ENCODE peak calls at places on chromosome 6, in nine cellular contexts. P is left lung, N is testis, R is psoas muscle, M is tibial artery, A is neural progenitor cell, L is suprapubic skin, X is ovary, D is heart left ventricle. W is an unnamed sample.

GRCh38 chr6:140478631-140479030 is 1104.2 kb upstream of the CITED2 start:
- DNase-seq in N (no peak), M (no peak), L (no peak), R (no peak), D (no peak), X (no peak), P (no peak), A (no peak), W (no peak)

GRCh38 chr6:112203577-112204349 is 50.6 kb downstream of the LAMA4 start:
- DNase-seq in X (no peak), P (no peak), M (no peak), A (no peak), D (no peak), L (no peak), N (no peak), R (no peak), W (no peak)

GRCh38 chr6:24125980-24126379 is at the start of gene NRSN1:
- DNase-seq in R (no peak), M (no peak), X (no peak), P (no peak), L (no peak), D (peak; percentile 6), A (peak; percentile 93), N (peak; percentile 32), W (peak; percentile 9)

GRCh38 chr6:14856177-14856576 is 389.7 kb upstream of the JARID2 start:
- DNase-seq in L (no peak), X (no peak), N (no peak), P (no peak), R (no peak), A (no peak), D (peak; percentile 43), M (no peak), W (no peak)

GRCh38 chr6:16711551-16712249 is 49.6 kb downstream of the ATXN1 start:
- DNase-seq in R (no peak), L (no peak), X (no peak), A (no peak), P (no peak), N (no peak), M (no peak), D (no peak), W (no peak)

GRCh38 chr6:11434565-11435326 is 102.8 kb upstream of the TMEM170B start:
- DNase-seq in P (no peak), D (no peak), X (no peak), L (no peak), N (no peak), R (no peak), M (no peak), A (no peak), W (no peak)

GRCh38 chr6:90493332-90493731 is 93.5 kb downstream of the MAP3K7 start:
- DNase-seq in N (no peak), P (no peak), A (no peak), X (no peak), L (no peak), M (no peak), R (no peak), D (no peak), W (no peak)

GRCh38 chr6:159066479-159066878 is 21.7 kb upstream of the TAGAP start:
- DNase-seq in P (no peak), R (no peak), D (no peak), L (no peak), M (no peak), N (no peak), X (no peak), A (no peak), W (no peak)

GRCh38 chr6:159008656-159009288 is 8.8 kb upstream of the RSPH3 start:
- DNase-seq in D (no peak), X (no peak), A (peak; percentile 30), L (no peak), N (no peak), P (no peak), R (no peak), M (no peak), W (no peak)

GRCh38 chr6:163965426-163966348 is 551.2 kb downstream of the QKI start:
- DNase-seq in L (no peak), X (no peak), A (no peak), R (no peak), P (no peak), M (no peak), D (peak; percentile 59), N (no peak), W (no peak)

GRCh38 chr6:20584100-20584731 is 50.0 kb downstream of the CDKAL1 start:
- DNase-seq in N (no peak), R (no peak), L (no peak), X (no peak), M (no peak), D (no peak), A (no peak), P (no peak), W (no peak)

GRCh38 chr6:20577280-20577679 is 43.0 kb downstream of the CDKAL1 start:
- DNase-seq in M (no peak), D (no peak), X (no peak), N (no peak), L (no peak), R (no peak), A (no peak), P (no peak), W (no peak)

GRCh38 chr6:20581070-20581469 is 46.8 kb downstream of the CDKAL1 start:
- DNase-seq in R (no peak), M (no peak), X (no peak), N (no peak), D (no peak), L (no peak), A (no peak), P (no peak), W (no peak)

GRCh38 chr6:20583447-20583806 is 49.2 kb downstream of the CDKAL1 start:
- DNase-seq in L (no peak), X (no peak), A (no peak), N (no peak), M (no peak), D (no peak), P (no peak), R (no peak), W (no peak)

GRCh38 chr6:20582586-20583446 is 48.6 kb downstream of the CDKAL1 start:
- DNase-seq in L (no peak), P (no peak), D (no peak), N (no peak), A (no peak), M (no peak), R (no peak), X (no peak), W (no peak)
- H3K27ac ChIP-seq in L (no peak overlapping the region), P (no peak overlapping the region), D (no peak overlapping the region), N (no peak overlapping the region), A (no peak overlapping the region), M (no peak overlapping the region), R (no peak overlapping the region), X (no peak overlapping the region), W (no peak overlapping the region)

DNA sequence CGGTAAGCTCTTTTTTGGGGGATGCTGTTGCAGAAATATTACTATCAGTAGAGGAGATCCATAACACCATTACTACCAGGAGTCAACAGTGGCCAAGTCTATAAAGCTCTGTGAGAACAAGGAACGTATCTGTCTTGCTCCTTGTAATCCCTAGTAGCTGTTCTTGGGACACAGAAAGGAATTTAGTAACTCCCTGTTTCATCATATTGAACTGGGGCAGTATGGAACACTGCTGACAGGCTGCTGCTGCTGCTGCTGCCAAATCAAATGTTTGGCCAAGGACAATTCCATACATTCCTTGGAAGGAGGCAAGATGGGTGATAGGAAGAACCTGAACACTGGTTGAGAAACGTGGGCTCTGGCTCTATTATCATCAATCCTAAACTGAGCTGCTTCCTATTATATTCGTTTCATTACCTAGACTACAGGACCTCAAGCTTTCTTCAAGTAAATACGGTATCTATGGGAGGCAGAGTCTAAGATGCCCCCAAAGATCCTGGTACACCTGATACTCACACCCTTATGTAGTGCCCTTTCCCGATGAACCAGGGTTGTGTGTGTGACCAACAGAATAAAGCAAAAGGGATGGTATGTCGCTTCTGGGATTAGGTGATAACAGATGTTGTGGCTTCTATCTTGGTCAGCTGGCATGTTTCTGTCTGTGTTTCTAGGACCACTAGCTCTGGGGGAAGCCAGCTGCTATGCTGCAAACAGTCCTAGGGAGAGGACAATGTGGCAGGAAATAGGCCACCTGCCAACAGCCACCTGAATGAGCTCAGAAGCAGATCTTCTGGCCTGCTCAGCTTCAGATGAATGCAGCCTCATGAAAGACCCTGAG is 39.5 kb downstream of the ELOVL5 start:
- DNase-seq in M (no peak), X (no peak), N (no peak), P (no peak), R (no peak), A (no peak), D (peak; percentile 23), L (no peak), W (no peak)
- H3K4me1 ChIP-seq in M (peaks cover 48% of the 10 kb centered on the region), X (peaks cover 4% of the 10 kb centered on the region), N (peaks cover 31% of the 10 kb centered on the region), P (peaks cover 69% of the 10 kb centered on the region), R (no peaks in the 10 kb centered on the region), A (peaks cover 18% of the 10 kb centered on the region), D (peaks cover 28% of the 10 kb centered on the region), L (peaks cover 25% of the 10 kb centered on the region), W (peaks cover 16% of the 10 kb centered on the region)

GRCh38 chr6:1864496-1864895 is 254.8 kb downstream of the FOXC1 start:
- DNase-seq in D (no peak), P (no peak), M (no peak), A (peak; percentile 55), X (no peak), L (no peak), R (no peak), N (no peak), W (no peak)

GRCh38 chr6:1868561-1869261 is 259.0 kb downstream of the FOXC1 start:
- DNase-seq in D (no peak), X (no peak), N (no peak), A (no peak), R (no peak), P (no peak), M (no peak), L (no peak), W (no peak)

GRCh38 chr6:1862411-1862810 is 252.7 kb downstream of the FOXC1 start:
- DNase-seq in N (no peak), A (no peak), L (no peak), R (no peak), X (no peak), D (no peak), M (no peak), P (no peak), W (no peak)

GRCh38 chr6:1867197-1867596 is 257.5 kb downstream of the FOXC1 start:
- DNase-seq in P (no peak), L (no peak), A (no peak), R (no peak), N (no peak), M (no peak), D (no peak), X (no peak), W (no peak)

GRCh38 chr6:1865585-1865984 is 255.9 kb downstream of the FOXC1 start:
- DNase-seq in R (no peak), L (no peak), M (no peak), X (no peak), N (no peak), P (no peak), A (no peak), D (no peak), W (no peak)
- H3K4me3 ChIP-seq in R (no peak overlapping the region), L (no peak overlapping the region), M (no peak overlapping the region), X (no peak overlapping the region), N (no peak overlapping the region), P (no peak overlapping the region), A (no peak overlapping the region), D (no peak overlapping the region), W (no peak overlapping the region)

DNA sequence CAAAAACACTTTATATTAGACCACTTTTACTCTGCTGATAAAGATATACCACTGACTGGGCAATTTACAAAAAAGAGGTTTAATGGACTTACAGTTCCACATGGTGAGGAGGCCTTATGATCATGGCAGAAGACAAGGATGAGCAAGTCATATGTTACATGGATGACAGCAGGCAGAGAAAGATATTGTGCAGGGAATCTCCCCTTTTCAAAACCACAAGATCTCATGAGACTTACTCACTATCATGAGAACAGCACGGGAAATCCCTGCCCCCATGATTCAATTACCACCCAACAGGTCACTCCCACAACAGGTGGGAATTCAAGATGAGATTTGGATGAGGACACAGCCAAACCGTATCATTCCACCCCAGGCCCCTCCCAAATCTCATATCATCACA is 1383.8 kb upstream of the MAP3K7 start:
- DNase-seq in M (no peak), D (no peak), X (no peak), R (no peak), P (no peak), N (no peak), L (no peak), A (no peak), W (no peak)
- H3K27ac ChIP-seq in M (no peak overlapping the region), D (no peak overlapping the region), X (no peak overlapping the region), R (no peak overlapping the region), P (no peak overlapping the region), N (no peak overlapping the region), L (no peak overlapping the region), A (no peak overlapping the region), W (no peak overlapping the region)

W was measured in right cardiac atrium.